ENCODE peak calls at places on chromosome 11, in nine cellular contexts. F is transverse colon; A is GM23338; Z is upper lobe of right lung; O is CD4-positive, alpha-beta memory T cell; C is psoas muscle; J is neural progenitor cell; L is suprapubic skin; Y is tibial nerve. K is an unnamed sample.
A peak's percentile ranks its signal among the peaks of the same experiment; 100 is the strongest.

GRCh38 chr11:25943777-25944661 is 387.9 kb upstream of the ANO3 start:
- DNase-seq in F (peak; percentile 25), C (no peak), A (no peak), Z (no peak), J (peak; percentile 21), L (no peak), O (no peak), Y (no peak), K (no peak)

GRCh38 chr11:1513326-1514296 is 27.0 kb upstream of the MOB2 start:
- DNase-seq in C (no peak), A (no peak), L (no peak), J (no peak), O (no peak), Z (no peak), Y (no peak), F (no peak), K (no peak)

GRCh38 chr11:32213223-32213622 is 122.3 kb downstream of the RCN1 start:
- DNase-seq in A (no peak), C (no peak), O (no peak), Y (no peak), J (no peak), F (no peak), L (no peak), Z (no peak), K (no peak)

GRCh38 chr11:57248780-57249383 is 11.8 kb upstream of the APLNR start:
- DNase-seq in O (no peak), Y (peak; percentile 29), A (peak; percentile 90), F (peak; percentile 63), J (peak; percentile 89), L (peak; percentile 78), C (peak; percentile 59), Z (no peak), K (no peak)

GRCh38 chr11:537622-538430 is 499 bp downstream of the LRRC56 start:
- DNase-seq in A (no peak), J (no peak), F (no peak), C (no peak), O (no peak), Y (no peak), Z (no peak), L (peak; percentile 66), K (no peak)

GRCh38 chr11:77619576-77620198 is 17.9 kb downstream of the CLNS1A start:
- DNase-seq in J (peak; percentile 80), Y (no peak), A (peak; percentile 92), C (no peak), F (no peak), L (no peak), O (peak; percentile 40), Z (no peak), K (no peak)

GRCh38 chr11:59667812-59668187 is 1.0 kb downstream of the PATL1 start:
- DNase-seq in C (no peak), A (no peak), F (no peak), Y (no peak), Z (no peak), O (no peak), J (peak; percentile 4), L (no peak), K (no peak)

GRCh38 chr11:85310479-85310878 is 316.7 kb downstream of the DLG2 start:
- DNase-seq in F (no peak), L (no peak), Y (no peak), Z (no peak), A (no peak), J (no peak), C (no peak), O (no peak), K (no peak)

GRCh38 chr11:64395545-64396078 is 36.6 kb downstream of the RPS6KA4 start:
- DNase-seq in Y (no peak), O (no peak), L (no peak), Z (no peak), C (no peak), J (no peak), F (no peak), A (no peak), K (peak; percentile 17)

GRCh38 chr11:102566112-102566511 is 35.6 kb upstream of the MMP7 start:
- DNase-seq in J (no peak), O (no peak), F (no peak), C (no peak), A (no peak), Y (no peak), L (no peak), Z (no peak), K (no peak)

GRCh38 chr11:112453601-112454577 is 193.2 kb upstream of the PLET1 start:
- DNase-seq in O (peak; percentile 5), F (peak; percentile 26), Y (no peak), Z (peak; percentile 70), C (peak; percentile 19), J (peak; percentile 37), A (peak; percentile 78), L (no peak), K (peak; percentile 1)

GRCh38 chr11:117483372-117483771 is 155.7 kb downstream of the CEP164 start:
- DNase-seq in Y (no peak), F (no peak), A (no peak), L (no peak), O (no peak), C (no peak), J (no peak), Z (no peak), K (no peak)

GRCh38 chr11:1628506-1629325 is 859 bp upstream of the KRTAP5-5 start:
- DNase-seq in F (peak; percentile 64), C (peak; percentile 44), Y (no peak), A (peak; percentile 79), O (peak; percentile 51), Z (peak; percentile 81), L (no peak), J (peak; percentile 79), K (peak; percentile 32)

GRCh38 chr11:61732705-61733104 is 19.7 kb upstream of the MYRF start:
- DNase-seq in J (no peak), O (no peak), F (no peak), Z (no peak), C (peak; percentile 44), Y (no peak), L (no peak), A (no peak), K (peak; percentile 28)

GRCh38 chr11:22795914-22796313 is 33.7 kb downstream of the SVIP start:
- DNase-seq in Z (no peak), F (no peak), J (no peak), A (no peak), C (no peak), L (no peak), O (no peak), Y (no peak), K (no peak)
- H3K27ac ChIP-seq in Z (no peak overlapping the region), F (no peak overlapping the region), J (no peak overlapping the region), A (no peak overlapping the region), C (no peak overlapping the region), L (no peak overlapping the region), O (no peak overlapping the region), Y (no peak overlapping the region), K (no peak overlapping the region)

GRCh38 chr11:114059984-114060401 is 482 bp downstream of the ZBTB16 start:
- DNase-seq in C (peak; percentile 42), O (no peak), F (peak; percentile 49), Y (no peak), L (no peak), J (peak; percentile 75), A (peak; percentile 53), Z (no peak), K (no peak)

GRCh38 chr11:114058871-114059277 is 637 bp upstream of the ZBTB16 start:
- DNase-seq in L (no peak), J (peak; percentile 62), Z (peak; percentile 71), C (no peak), O (no peak), A (peak; percentile 57), Y (no peak), F (peak; percentile 51), K (no peak)

GRCh38 chr11:114060402-114061052 is 1.0 kb downstream of the ZBTB16 start:
- DNase-seq in C (peak; percentile 48), O (no peak), L (no peak), F (no peak), A (peak; percentile 51), Y (no peak), Z (peak; percentile 76), J (peak; percentile 65), K (peak; percentile 52)

GRCh38 chr11:114058026-114058706 is 1.3 kb upstream of the ZBTB16 start:
- DNase-seq in C (peak; percentile 78), L (peak; percentile 68), Z (peak; percentile 82), J (peak; percentile 65), O (no peak), F (no peak), Y (no peak), A (peak; percentile 61), K (no peak)

GRCh38 chr11:114059278-114059983 is at the start of gene ZBTB16:
- DNase-seq in J (peak; percentile 95), A (peak; percentile 92), F (peak; percentile 88), O (peak; percentile 67), Z (peak; percentile 95), C (peak; percentile 90), Y (peak; percentile 79), L (peak; percentile 93), K (peak; percentile 94)
- H3K27ac ChIP-seq in J (no peak within 1 kb of the TSS), A (no peak within 1 kb of the TSS), F (peak within 1 kb of the TSS; percentile 92), O (peak within 1 kb of the TSS; percentile 43), Z (peak within 1 kb of the TSS; percentile 98), C (peak within 1 kb of the TSS; percentile 99), Y (peak within 1 kb of the TSS; percentile 99), L (peak within 1 kb of the TSS; percentile 94), K (peak within 1 kb of the TSS; percentile 97)

GRCh38 chr11:106474274-106474673 is 396.8 kb downstream of the AASDHPPT start:
- DNase-seq in F (no peak), L (no peak), C (no peak), O (no peak), Z (no peak), A (no peak), Y (no peak), J (no peak), K (no peak)

GRCh38 chr11:106470230-106470629 is 392.8 kb downstream of the AASDHPPT start:
- DNase-seq in Z (no peak), C (no peak), L (no peak), J (no peak), A (no peak), Y (no peak), F (no peak), O (no peak), K (no peak)

GRCh38 chr11:106475181-106475580 is 397.7 kb downstream of the AASDHPPT start:
- DNase-seq in F (no peak), C (no peak), O (no peak), A (no peak), Y (no peak), Z (no peak), J (no peak), L (no peak), K (no peak)

GRCh38 chr11:106471273-106471672 is 393.8 kb downstream of the AASDHPPT start:
- DNase-seq in Z (no peak), L (no peak), O (no peak), A (no peak), Y (no peak), F (no peak), C (no peak), J (no peak), K (no peak)

GRCh38 chr11:106473089-106473722 is 395.7 kb downstream of the AASDHPPT start:
- DNase-seq in L (no peak), Y (no peak), Z (no peak), O (no peak), J (no peak), C (no peak), A (no peak), F (no peak), K (no peak)
- H3K27ac ChIP-seq in L (no peak overlapping the region), Y (no peak overlapping the region), Z (no peak overlapping the region), O (no peak overlapping the region), J (no peak overlapping the region), C (no peak overlapping the region), A (no peak overlapping the region), F (no peak overlapping the region), K (no peak overlapping the region)

DNA sequence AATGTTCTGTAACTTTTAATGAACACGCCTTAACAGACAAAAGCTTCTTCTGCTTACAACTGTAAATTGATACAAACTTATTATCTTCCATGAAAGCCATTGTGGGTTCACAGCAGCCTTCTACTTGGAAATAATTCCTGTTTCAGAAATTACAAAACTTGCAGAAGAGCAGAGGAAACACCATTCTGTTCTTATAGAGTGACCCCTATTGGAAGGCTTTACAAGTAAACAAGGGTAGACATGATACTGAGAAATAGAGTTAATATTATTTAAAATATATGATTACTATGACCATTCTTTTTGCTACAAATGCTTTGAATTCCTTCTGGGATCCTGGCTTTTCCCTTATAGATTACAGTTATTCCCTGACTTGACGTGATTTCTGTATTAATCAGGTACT is 32.4 kb upstream of the KCNA4 start:
- DNase-seq in J (no peak), O (no peak), Y (no peak), C (no peak), A (no peak), Z (no peak), L (no peak), F (no peak), K (no peak)
- H3K27ac ChIP-seq in J (no peak overlapping the region), O (no peak overlapping the region), Y (no peak overlapping the region), C (no peak overlapping the region), A (no peak overlapping the region), Z (no peak overlapping the region), L (no peak overlapping the region), F (no peak overlapping the region), K (no peak overlapping the region)

K was measured in substantia nigra.